ENCODE peak calls at places on chromosomes 11 and 22, in eight cellular contexts. E, Z, B, N, A, Y, X and U are unnamed samples.

GRCh38 chr11:12249590-12250260 is 127.6 kb upstream of the PARVA start:
- DNase-seq in E (no peak), Z (no peak), B (no peak), N (no peak), A (no peak), Y (no peak), X (no peak), U (no peak)

GRCh38 chr11:126630893-126631292 is 275.4 kb downstream of the ST3GAL4 start:
- DNase-seq in E (no peak), Z (no peak), B (no peak), N (no peak), A (no peak), Y (no peak), X (no peak), U (no peak)

GRCh38 chr22:23673826-23674690 is 16.8 kb upstream of the RGL4 start:
- DNase-seq in E (no peak), Z (no peak), B (no peak), N (no peak), A (no peak), Y (no peak), X (no peak), U (no peak)

GRCh38 chr22:49969751-49970527 is 9.4 kb downstream of the PIM3 start:
- DNase-seq in E (no peak), Z (no peak), B (peak), N (no peak), A (no peak), Y (no peak), X (no peak), U (no peak)

GRCh38 chr11:19694796-19695345 is 17.8 kb upstream of the NAV2 start:
- DNase-seq in E (no peak), Z (no peak), B (peak), N (no peak), A (no peak), Y (no peak), X (no peak), U (no peak)

GRCh38 chr11:59668950-59669610 is at the start of gene PATL1:
- DNase-seq in E (peak), Z (peak), B (peak), N (peak), A (peak), Y (peak), X (peak), U (peak)

GRCh38 chr11:10197091-10197490 is 96.9 kb downstream of the SBF2 start:
- DNase-seq in E (peak), Z (no peak), B (no peak), N (no peak), A (peak), Y (peak), X (no peak), U (no peak)

GRCh38 chr11:31240340-31240904 is 129.1 kb downstream of the DCDC1 start:
- DNase-seq in E (peak), Z (no peak), B (no peak), N (peak), A (peak), Y (peak), X (peak), U (peak)

GRCh38 chr22:47724030-47724429 is 961.6 kb downstream of the TBC1D22A start:
- DNase-seq in E (no peak), Z (no peak), B (no peak), N (no peak), A (no peak), Y (no peak), X (no peak), U (no peak)

GRCh38 chr11:17972987-17973386 is 39.9 kb downstream of the SERGEF start:
- DNase-seq in E (peak), Z (no peak), B (peak), N (peak), A (peak), Y (peak), X (peak), U (no peak)

GRCh38 chr11:111729441-111729840 is 36.7 kb downstream of the PPP2R1B start:
- DNase-seq in E (no peak), Z (no peak), B (no peak), N (no peak), A (no peak), Y (no peak), X (no peak), U (no peak)

GRCh38 chr11:28343304-28344233 is 235.4 kb downstream of the METTL15 start:
- DNase-seq in E (peak), Z (no peak), B (no peak), N (no peak), A (peak), Y (peak), X (peak), U (no peak)

GRCh38 chr11:2571598-2572281 is 126.9 kb downstream of the KCNQ1 start:
- DNase-seq in E (no peak), Z (no peak), B (no peak), N (no peak), A (no peak), Y (no peak), X (no peak), U (no peak)

GRCh38 chr11:63240791-63241379 is 2.5 kb downstream of the SLC22A25 start:
- DNase-seq in E (peak), Z (no peak), B (no peak), N (no peak), A (no peak), Y (no peak), X (no peak), U (no peak)

GRCh38 chr22:19289475-19290161 is 1.9 kb downstream of the CLTCL1 start:
- DNase-seq in E (peak), Z (no peak), B (no peak), N (no peak), A (no peak), Y (peak), X (peak), U (no peak)

GRCh38 chr11:64048042-64048854 is 12.5 kb downstream of the FLRT1 start:
- DNase-seq in E (no peak), Z (no peak), B (no peak), N (no peak), A (no peak), Y (no peak), X (no peak), U (no peak)

GRCh38 chr11:62554377-62554776 is 7.8 kb upstream of the AHNAK start:
- DNase-seq in E (no peak), Z (no peak), B (peak), N (no peak), A (no peak), Y (no peak), X (no peak), U (no peak)

GRCh38 chr11:129331217-129331616 is 44.4 kb upstream of the BARX2 start:
- DNase-seq in E (peak), Z (no peak), B (no peak), N (no peak), A (no peak), Y (no peak), X (no peak), U (no peak)

GRCh38 chr11:26992031-26992541 is 1.8 kb upstream of the FIBIN start:
- DNase-seq in E (no peak), Z (no peak), B (no peak), N (no peak), A (peak), Y (peak), X (peak), U (no peak)

GRCh38 chr11:57363131-57363530 is 17.8 kb downstream of the PRG3 start:
- DNase-seq in E (no peak), Z (no peak), B (no peak), N (no peak), A (no peak), Y (no peak), X (no peak), U (no peak)

GRCh38 chr11:40104941-40105550 is 1354.4 kb downstream of the LRRC4C start:
- DNase-seq in E (no peak), Z (no peak), B (no peak), N (no peak), A (no peak), Y (no peak), X (no peak), U (no peak)